ENCODE peak calls at places on chromosomes 13 and 19, in five cellular contexts. One of them, this sample, is unnamed.

GRCh38 chr19:10963865-10964264 is 3.0 kb downstream of the SMARCA4 start:
- DNase-seq in mucosa of descending colon: no peak
- DNase-seq in adrenal gland: no peak
- DNase-seq in brain microvascular endothelial cell: no peak
- DNase-seq in PC-9: no peak
- DNase-seq in this sample: no peak

GRCh38 chr13:25770601-25771000 is 281.2 kb downstream of the SHISA2 start:
- DNase-seq in mucosa of descending colon: no peak
- DNase-seq in adrenal gland: no peak
- DNase-seq in brain microvascular endothelial cell: no peak
- DNase-seq in PC-9: no peak
- DNase-seq in this sample: no peak

GRCh38 chr19:37979547-37980082 is 72.6 kb downstream of the SIPA1L3 start:
- DNase-seq in mucosa of descending colon: no peak
- DNase-seq in adrenal gland: no peak
- DNase-seq in brain microvascular endothelial cell: no peak
- DNase-seq in PC-9: no peak
- DNase-seq in this sample: no peak

GRCh38 chr13:104773775-104774174 is 1707.6 kb upstream of the SLC10A2 start:
- DNase-seq in mucosa of descending colon: no peak
- DNase-seq in adrenal gland: no peak
- DNase-seq in brain microvascular endothelial cell: peak
- DNase-seq in PC-9: peak
- DNase-seq in this sample: peak

GRCh38 chr13:43127827-43128226 is 104.4 kb downstream of the DNAJC15 start:
- DNase-seq in mucosa of descending colon: no peak
- DNase-seq in adrenal gland: no peak
- DNase-seq in brain microvascular endothelial cell: peak
- DNase-seq in PC-9: no peak
- DNase-seq in this sample: no peak

GRCh38 chr19:47860602-47861297 is 1.7 kb downstream of the TPRX2 start:
- DNase-seq in mucosa of descending colon: peak
- DNase-seq in adrenal gland: no peak
- DNase-seq in brain microvascular endothelial cell: no peak
- DNase-seq in PC-9: no peak
- DNase-seq in this sample: no peak

GRCh38 chr19:14333101-14333871 is 48.0 kb upstream of the ADGRE5 start:
- DNase-seq in mucosa of descending colon: peak
- DNase-seq in adrenal gland: no peak
- DNase-seq in brain microvascular endothelial cell: no peak
- DNase-seq in PC-9: peak
- DNase-seq in this sample: no peak

GRCh38 chr19:6677924-6678689 is 8.1 kb upstream of the TNFSF14 start:
- DNase-seq in mucosa of descending colon: peak
- DNase-seq in adrenal gland: peak
- DNase-seq in brain microvascular endothelial cell: no peak
- DNase-seq in PC-9: no peak
- DNase-seq in this sample: no peak

GRCh38 chr19:40217027-40217810 is 965 bp downstream of the TTC9B start:
- DNase-seq in mucosa of descending colon: peak
- DNase-seq in adrenal gland: no peak
- DNase-seq in brain microvascular endothelial cell: no peak
- DNase-seq in PC-9: peak
- DNase-seq in this sample: no peak

GRCh38 chr19:55694241-55694655 is 19.2 kb downstream of the EPN1 start:
- DNase-seq in mucosa of descending colon: peak
- DNase-seq in adrenal gland: no peak
- DNase-seq in brain microvascular endothelial cell: no peak
- DNase-seq in PC-9: no peak
- DNase-seq in this sample: no peak

GRCh38 chr13:113001251-113002140 is 32.5 kb downstream of the MCF2L start:
- DNase-seq in mucosa of descending colon: no peak
- DNase-seq in adrenal gland: peak
- DNase-seq in brain microvascular endothelial cell: peak
- DNase-seq in PC-9: peak
- DNase-seq in this sample: no peak

GRCh38 chr13:43730642-43731041 is 56.1 kb downstream of the ENOX1 start:
- DNase-seq in mucosa of descending colon: no peak
- DNase-seq in adrenal gland: peak
- DNase-seq in brain microvascular endothelial cell: peak
- DNase-seq in PC-9: no peak
- DNase-seq in this sample: peak

GRCh38 chr19:887599-887998 is 5.4 kb downstream of the MED16 start:
- DNase-seq in mucosa of descending colon: no peak
- DNase-seq in adrenal gland: no peak
- DNase-seq in brain microvascular endothelial cell: no peak
- DNase-seq in PC-9: no peak
- DNase-seq in this sample: no peak

GRCh38 chr13:112733112-112733511 is 43.3 kb downstream of the ATP11A start:
- DNase-seq in mucosa of descending colon: no peak
- DNase-seq in adrenal gland: no peak
- DNase-seq in brain microvascular endothelial cell: no peak
- DNase-seq in PC-9: peak
- DNase-seq in this sample: no peak

GRCh38 chr19:13398780-13399726 is 107.2 kb downstream of the CACNA1A start:
- DNase-seq in mucosa of descending colon: no peak
- DNase-seq in adrenal gland: no peak
- DNase-seq in brain microvascular endothelial cell: peak
- DNase-seq in PC-9: no peak
- DNase-seq in this sample: peak

GRCh38 chr19:678791-679388 is 2.7 kb downstream of the FSTL3 start:
- DNase-seq in mucosa of descending colon: no peak
- DNase-seq in adrenal gland: no peak
- DNase-seq in brain microvascular endothelial cell: no peak
- DNase-seq in PC-9: no peak
- DNase-seq in this sample: no peak

GRCh38 chr13:109332501-109333499 is 453.6 kb downstream of the IRS2 start:
- DNase-seq in mucosa of descending colon: no peak
- DNase-seq in adrenal gland: no peak
- DNase-seq in brain microvascular endothelial cell: no peak
- DNase-seq in PC-9: no peak
- DNase-seq in this sample: no peak

GRCh38 chr19:33199441-33200265 is 5.5 kb downstream of the LRP3 start:
- DNase-seq in mucosa of descending colon: no peak
- DNase-seq in adrenal gland: no peak
- DNase-seq in brain microvascular endothelial cell: no peak
- DNase-seq in PC-9: no peak
- DNase-seq in this sample: no peak

GRCh38 chr13:31044658-31045620 is 112.5 kb downstream of the TEX26 start:
- DNase-seq in mucosa of descending colon: no peak
- DNase-seq in adrenal gland: no peak
- DNase-seq in brain microvascular endothelial cell: no peak
- DNase-seq in PC-9: peak
- DNase-seq in this sample: no peak

GRCh38 chr13:91247768-91248167 is 99.7 kb upstream of the MIR17HG start:
- DNase-seq in mucosa of descending colon: no peak
- DNase-seq in adrenal gland: no peak
- DNase-seq in brain microvascular endothelial cell: no peak
- DNase-seq in PC-9: no peak
- DNase-seq in this sample: no peak

GRCh38 chr19:15640904-15641597 is 354 bp downstream of the CYP4F3 start:
- DNase-seq in mucosa of descending colon: no peak
- DNase-seq in adrenal gland: no peak
- DNase-seq in brain microvascular endothelial cell: no peak
- DNase-seq in PC-9: peak
- DNase-seq in this sample: no peak

GRCh38 chr19:48627211-48627864 is 8.0 kb downstream of the SPHK2 start:
- DNase-seq in mucosa of descending colon: peak
- DNase-seq in adrenal gland: peak
- DNase-seq in brain microvascular endothelial cell: no peak
- DNase-seq in PC-9: peak
- DNase-seq in this sample: no peak

GRCh38 chr19:44666852-44667251 is 4.4 kb upstream of the CEACAM19 start:
- DNase-seq in mucosa of descending colon: no peak
- DNase-seq in adrenal gland: no peak
- DNase-seq in brain microvascular endothelial cell: no peak
- DNase-seq in PC-9: no peak
- DNase-seq in this sample: no peak

GRCh38 chr19:43480574-43480973 is 15.2 kb upstream of the LYPD3 start:
- DNase-seq in mucosa of descending colon: no peak
- DNase-seq in adrenal gland: no peak
- DNase-seq in brain microvascular endothelial cell: no peak
- DNase-seq in PC-9: no peak
- DNase-seq in this sample: no peak

GRCh38 chr13:20136781-20137703 is 23.8 kb downstream of the GJA3 start:
- DNase-seq in mucosa of descending colon: no peak
- DNase-seq in adrenal gland: no peak
- DNase-seq in brain microvascular endothelial cell: no peak
- DNase-seq in PC-9: no peak
- DNase-seq in this sample: no peak

GRCh38 chr13:43300817-43301216 is 277.4 kb downstream of the DNAJC15 start:
- DNase-seq in mucosa of descending colon: no peak
- DNase-seq in adrenal gland: no peak
- DNase-seq in brain microvascular endothelial cell: no peak
- DNase-seq in PC-9: no peak
- DNase-seq in this sample: no peak

GRCh38 chr19:41903161-41903953 is 20.4 kb downstream of the ARHGEF1 start:
- DNase-seq in mucosa of descending colon: peak
- DNase-seq in adrenal gland: no peak
- DNase-seq in brain microvascular endothelial cell: no peak
- DNase-seq in PC-9: no peak
- DNase-seq in this sample: no peak

GRCh38 chr13:60654405-60654804 is 257.4 kb downstream of the TDRD3 start:
- DNase-seq in mucosa of descending colon: no peak
- DNase-seq in adrenal gland: peak
- DNase-seq in brain microvascular endothelial cell: peak
- DNase-seq in PC-9: no peak
- DNase-seq in this sample: peak
- TF ChIP-seq CTCF in mucosa of descending colon: no peak
- TF ChIP-seq CTCF in adrenal gland: peak
- TF ChIP-seq CTCF in brain microvascular endothelial cell: peak
- TF ChIP-seq CTCF in PC-9: peak
- TF ChIP-seq CTCF in this sample: peak

GRCh38 chr19:8044018-8044417 is 8.5 kb upstream of the CCL25 start:
- DNase-seq in mucosa of descending colon: no peak
- DNase-seq in adrenal gland: peak
- DNase-seq in brain microvascular endothelial cell: no peak
- DNase-seq in PC-9: no peak
- DNase-seq in this sample: no peak

GRCh38 chr19:8042900-8043299 is 9.7 kb upstream of the CCL25 start:
- DNase-seq in mucosa of descending colon: no peak
- DNase-seq in adrenal gland: no peak
- DNase-seq in brain microvascular endothelial cell: no peak
- DNase-seq in PC-9: no peak
- DNase-seq in this sample: no peak

GRCh38 chr19:8050274-8051096 is 2.1 kb upstream of the CCL25 start:
- DNase-seq in mucosa of descending colon: peak
- DNase-seq in adrenal gland: peak
- DNase-seq in brain microvascular endothelial cell: peak
- DNase-seq in PC-9: peak
- DNase-seq in this sample: no peak

GRCh38 chr19:8046569-8047165 is 5.9 kb upstream of the CCL25 start:
- DNase-seq in mucosa of descending colon: no peak
- DNase-seq in adrenal gland: no peak
- DNase-seq in brain microvascular endothelial cell: no peak
- DNase-seq in PC-9: no peak
- DNase-seq in this sample: no peak

GRCh38 chr19:8045872-8046568 is 6.5 kb upstream of the CCL25 start:
- DNase-seq in mucosa of descending colon: no peak
- DNase-seq in adrenal gland: no peak
- DNase-seq in brain microvascular endothelial cell: no peak
- DNase-seq in PC-9: no peak
- DNase-seq in this sample: no peak
- TF ChIP-seq CTCF in mucosa of descending colon: no peak
- TF ChIP-seq CTCF in adrenal gland: no peak
- TF ChIP-seq CTCF in brain microvascular endothelial cell: no peak
- TF ChIP-seq CTCF in PC-9: no peak
- TF ChIP-seq CTCF in this sample: no peak

GRCh38 chr19:3233831-3234230 is 9.4 kb downstream of the CELF5 start:
- DNase-seq in mucosa of descending colon: no peak
- DNase-seq in adrenal gland: no peak
- DNase-seq in brain microvascular endothelial cell: no peak
- DNase-seq in PC-9: no peak
- DNase-seq in this sample: no peak

GRCh38 chr19:3238066-3238561 is 13.7 kb downstream of the CELF5 start:
- DNase-seq in mucosa of descending colon: no peak
- DNase-seq in adrenal gland: no peak
- DNase-seq in brain microvascular endothelial cell: no peak
- DNase-seq in PC-9: no peak
- DNase-seq in this sample: no peak

GRCh38 chr19:3236272-3236671 is 11.8 kb downstream of the CELF5 start:
- DNase-seq in mucosa of descending colon: no peak
- DNase-seq in adrenal gland: no peak
- DNase-seq in brain microvascular endothelial cell: no peak
- DNase-seq in PC-9: no peak
- DNase-seq in this sample: no peak

GRCh38 chr19:3233116-3233515 is 8.7 kb downstream of the CELF5 start:
- DNase-seq in mucosa of descending colon: no peak
- DNase-seq in adrenal gland: no peak
- DNase-seq in brain microvascular endothelial cell: no peak
- DNase-seq in PC-9: no peak
- DNase-seq in this sample: no peak

GRCh38 chr19:3234800-3235199 is 10.3 kb downstream of the CELF5 start:
- DNase-seq in mucosa of descending colon: no peak
- DNase-seq in adrenal gland: no peak
- DNase-seq in brain microvascular endothelial cell: no peak
- DNase-seq in PC-9: no peak
- DNase-seq in this sample: no peak
- TF ChIP-seq CTCF in mucosa of descending colon: no peak
- TF ChIP-seq CTCF in adrenal gland: no peak
- TF ChIP-seq CTCF in brain microvascular endothelial cell: peak
- TF ChIP-seq CTCF in PC-9: peak
- TF ChIP-seq CTCF in this sample: peak

DNA sequence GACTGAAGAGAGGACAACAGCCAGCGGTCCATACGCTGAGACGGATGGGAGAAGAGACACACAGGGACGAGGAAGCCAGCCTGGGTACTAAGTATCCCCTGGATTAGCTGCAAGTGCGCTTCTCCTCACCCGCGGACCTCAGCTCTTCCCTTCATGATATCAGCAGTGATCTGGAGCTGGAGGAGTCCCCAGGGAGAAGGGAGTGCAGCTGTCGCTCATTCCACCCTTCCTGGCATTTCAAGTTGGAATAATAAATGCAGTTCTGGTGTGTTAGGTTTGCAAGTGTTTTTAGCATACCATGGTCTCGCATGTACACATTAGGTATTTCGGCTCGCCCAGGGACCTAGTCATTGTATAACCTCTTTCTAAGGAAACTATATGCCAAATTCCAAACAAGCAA is 88.5 kb upstream of the C1QTNF9B start:
- DNase-seq in mucosa of descending colon: no peak
- DNase-seq in adrenal gland: no peak
- DNase-seq in brain microvascular endothelial cell: peak
- DNase-seq in PC-9: no peak
- DNase-seq in this sample: no peak
- TF ChIP-seq CTCF in mucosa of descending colon: no peak
- TF ChIP-seq CTCF in adrenal gland: no peak
- TF ChIP-seq CTCF in brain microvascular endothelial cell: no peak
- TF ChIP-seq CTCF in PC-9: no peak
- TF ChIP-seq CTCF in this sample: no peak

GRCh38 chr19:8321067-8321759 is at the start of the genes NDUFA7 and RPS28:
- DNase-seq in mucosa of descending colon: peak
- DNase-seq in adrenal gland: peak
- DNase-seq in brain microvascular endothelial cell: peak
- DNase-seq in PC-9: peak
- DNase-seq in this sample: peak
- TF ChIP-seq CTCF in mucosa of descending colon: no peak
- TF ChIP-seq CTCF in adrenal gland: peak
- TF ChIP-seq CTCF in brain microvascular endothelial cell: peak
- TF ChIP-seq CTCF in PC-9: peak
- TF ChIP-seq CTCF in this sample: peak

GRCh38 chr13:101942038-101942437 is 459.8 kb downstream of the FGF14 start:
- DNase-seq in mucosa of descending colon: no peak
- DNase-seq in adrenal gland: no peak
- DNase-seq in brain microvascular endothelial cell: peak
- DNase-seq in PC-9: peak
- DNase-seq in this sample: peak
- TF ChIP-seq CTCF in mucosa of descending colon: peak
- TF ChIP-seq CTCF in adrenal gland: peak
- TF ChIP-seq CTCF in brain microvascular endothelial cell: peak
- TF ChIP-seq CTCF in PC-9: peak
- TF ChIP-seq CTCF in this sample: peak